ENCODE peak calls at places on chromosomes 6 and 20, in eight cellular contexts. One of them, this sample, is unnamed.

GRCh38 chr20:15674253-15675145 is 898.7 kb downstream of the KIF16B start:
- DNase-seq in non-pigmented ciliary epithelial cell: no peak
- DNase-seq in GM12892: no peak
- DNase-seq in breast epithelium: no peak
- DNase-seq in stimulated activated CD4-positive, alpha-beta T cell treated with anti-CD3 and anti-CD28 coated beads, Interleukin-15, amount 100 ng/mL, for 1 hour: no peak
- DNase-seq in CD4-positive, alpha-beta memory T cell: no peak
- DNase-seq in HCT116: no peak
- DNase-seq in COR-L47: no peak
- DNase-seq in this sample: no peak

GRCh38 chr6:79684821-79685220 is 53.7 kb downstream of the SH3BGRL2 start:
- DNase-seq in non-pigmented ciliary epithelial cell: no peak
- DNase-seq in GM12892: no peak
- DNase-seq in breast epithelium: no peak
- DNase-seq in stimulated activated CD4-positive, alpha-beta T cell treated with anti-CD3 and anti-CD28 coated beads, Interleukin-15, amount 100 ng/mL, for 1 hour: no peak
- DNase-seq in CD4-positive, alpha-beta memory T cell: no peak
- DNase-seq in HCT116: no peak
- DNase-seq in COR-L47: no peak
- DNase-seq in this sample: no peak

GRCh38 chr20:41261260-41261659 is 56.3 kb downstream of the ZHX3 start:
- DNase-seq in non-pigmented ciliary epithelial cell: no peak
- DNase-seq in GM12892: no peak
- DNase-seq in breast epithelium: no peak
- DNase-seq in stimulated activated CD4-positive, alpha-beta T cell treated with anti-CD3 and anti-CD28 coated beads, Interleukin-15, amount 100 ng/mL, for 1 hour: no peak
- DNase-seq in CD4-positive, alpha-beta memory T cell: no peak
- DNase-seq in HCT116: no peak
- DNase-seq in COR-L47: no peak
- DNase-seq in this sample: no peak

GRCh38 chr20:58127731-58128130 is 100.7 kb downstream of the ANKRD60 start:
- DNase-seq in non-pigmented ciliary epithelial cell: peak; percentile 81
- DNase-seq in GM12892: no peak
- DNase-seq in breast epithelium: peak; percentile 94
- DNase-seq in stimulated activated CD4-positive, alpha-beta T cell treated with anti-CD3 and anti-CD28 coated beads, Interleukin-15, amount 100 ng/mL, for 1 hour: no peak
- DNase-seq in CD4-positive, alpha-beta memory T cell: no peak
- DNase-seq in HCT116: peak; percentile 71
- DNase-seq in COR-L47: peak; percentile 95
- DNase-seq in this sample: no peak

GRCh38 chr6:106442351-106442750 is 81.8 kb downstream of the CRYBG1 start:
- DNase-seq in non-pigmented ciliary epithelial cell: no peak
- DNase-seq in GM12892: no peak
- DNase-seq in breast epithelium: no peak
- DNase-seq in stimulated activated CD4-positive, alpha-beta T cell treated with anti-CD3 and anti-CD28 coated beads, Interleukin-15, amount 100 ng/mL, for 1 hour: no peak
- DNase-seq in CD4-positive, alpha-beta memory T cell: no peak
- DNase-seq in HCT116: no peak
- DNase-seq in COR-L47: no peak
- DNase-seq in this sample: no peak

GRCh38 chr20:48335421-48336090 is 492.2 kb downstream of the PREX1 start:
- DNase-seq in non-pigmented ciliary epithelial cell: no peak
- DNase-seq in GM12892: no peak
- DNase-seq in breast epithelium: no peak
- DNase-seq in stimulated activated CD4-positive, alpha-beta T cell treated with anti-CD3 and anti-CD28 coated beads, Interleukin-15, amount 100 ng/mL, for 1 hour: no peak
- DNase-seq in CD4-positive, alpha-beta memory T cell: no peak
- DNase-seq in HCT116: no peak
- DNase-seq in COR-L47: no peak
- DNase-seq in this sample: no peak

GRCh38 chr20:20224806-20225205 is 143.1 kb upstream of the INSM1 start:
- DNase-seq in non-pigmented ciliary epithelial cell: no peak
- DNase-seq in GM12892: no peak
- DNase-seq in breast epithelium: no peak
- DNase-seq in stimulated activated CD4-positive, alpha-beta T cell treated with anti-CD3 and anti-CD28 coated beads, Interleukin-15, amount 100 ng/mL, for 1 hour: no peak
- DNase-seq in CD4-positive, alpha-beta memory T cell: no peak
- DNase-seq in HCT116: no peak
- DNase-seq in COR-L47: peak; percentile 21
- DNase-seq in this sample: no peak

GRCh38 chr6:79525272-79526100 is 11.7 kb downstream of the LCA5 start:
- DNase-seq in non-pigmented ciliary epithelial cell: no peak
- DNase-seq in GM12892: no peak
- DNase-seq in breast epithelium: no peak
- DNase-seq in stimulated activated CD4-positive, alpha-beta T cell treated with anti-CD3 and anti-CD28 coated beads, Interleukin-15, amount 100 ng/mL, for 1 hour: no peak
- DNase-seq in CD4-positive, alpha-beta memory T cell: no peak
- DNase-seq in HCT116: no peak
- DNase-seq in COR-L47: no peak
- DNase-seq in this sample: no peak

GRCh38 chr6:169454204-169454871 is 200.7 kb upstream of the THBS2 start:
- DNase-seq in non-pigmented ciliary epithelial cell: peak; percentile 35
- DNase-seq in GM12892: no peak
- DNase-seq in breast epithelium: peak; percentile 46
- DNase-seq in stimulated activated CD4-positive, alpha-beta T cell treated with anti-CD3 and anti-CD28 coated beads, Interleukin-15, amount 100 ng/mL, for 1 hour: no peak
- DNase-seq in CD4-positive, alpha-beta memory T cell: no peak
- DNase-seq in HCT116: no peak
- DNase-seq in COR-L47: no peak
- DNase-seq in this sample: no peak

GRCh38 chr20:40815156-40816038 is 126.4 kb upstream of the MAFB start:
- DNase-seq in non-pigmented ciliary epithelial cell: no peak
- DNase-seq in GM12892: no peak
- DNase-seq in breast epithelium: no peak
- DNase-seq in stimulated activated CD4-positive, alpha-beta T cell treated with anti-CD3 and anti-CD28 coated beads, Interleukin-15, amount 100 ng/mL, for 1 hour: no peak
- DNase-seq in CD4-positive, alpha-beta memory T cell: no peak
- DNase-seq in HCT116: no peak
- DNase-seq in COR-L47: no peak
- DNase-seq in this sample: no peak

GRCh38 chr20:40568200-40568599 is 120.8 kb downstream of the MAFB start:
- DNase-seq in non-pigmented ciliary epithelial cell: no peak
- DNase-seq in GM12892: no peak
- DNase-seq in breast epithelium: no peak
- DNase-seq in stimulated activated CD4-positive, alpha-beta T cell treated with anti-CD3 and anti-CD28 coated beads, Interleukin-15, amount 100 ng/mL, for 1 hour: no peak
- DNase-seq in CD4-positive, alpha-beta memory T cell: no peak
- DNase-seq in HCT116: no peak
- DNase-seq in COR-L47: no peak
- DNase-seq in this sample: no peak

GRCh38 chr6:64258752-64259151 is 623.1 kb downstream of the PHF3 start:
- DNase-seq in non-pigmented ciliary epithelial cell: no peak
- DNase-seq in GM12892: no peak
- DNase-seq in breast epithelium: no peak
- DNase-seq in stimulated activated CD4-positive, alpha-beta T cell treated with anti-CD3 and anti-CD28 coated beads, Interleukin-15, amount 100 ng/mL, for 1 hour: no peak
- DNase-seq in CD4-positive, alpha-beta memory T cell: no peak
- DNase-seq in HCT116: no peak
- DNase-seq in COR-L47: no peak
- DNase-seq in this sample: no peak

GRCh38 chr20:48613926-48614325 is 213.9 kb downstream of the PREX1 start:
- DNase-seq in non-pigmented ciliary epithelial cell: no peak
- DNase-seq in GM12892: no peak
- DNase-seq in breast epithelium: no peak
- DNase-seq in stimulated activated CD4-positive, alpha-beta T cell treated with anti-CD3 and anti-CD28 coated beads, Interleukin-15, amount 100 ng/mL, for 1 hour: no peak
- DNase-seq in CD4-positive, alpha-beta memory T cell: no peak
- DNase-seq in HCT116: no peak
- DNase-seq in COR-L47: no peak
- DNase-seq in this sample: peak; percentile 24

GRCh38 chr6:130933712-130934200 is 106.5 kb downstream of the SMLR1 start:
- DNase-seq in non-pigmented ciliary epithelial cell: no peak
- DNase-seq in GM12892: no peak
- DNase-seq in breast epithelium: no peak
- DNase-seq in stimulated activated CD4-positive, alpha-beta T cell treated with anti-CD3 and anti-CD28 coated beads, Interleukin-15, amount 100 ng/mL, for 1 hour: no peak
- DNase-seq in CD4-positive, alpha-beta memory T cell: no peak
- DNase-seq in HCT116: no peak
- DNase-seq in COR-L47: no peak
- DNase-seq in this sample: no peak

GRCh38 chr6:15332441-15332840 is 86.6 kb downstream of the JARID2 start:
- DNase-seq in non-pigmented ciliary epithelial cell: no peak
- DNase-seq in GM12892: no peak
- DNase-seq in breast epithelium: no peak
- DNase-seq in stimulated activated CD4-positive, alpha-beta T cell treated with anti-CD3 and anti-CD28 coated beads, Interleukin-15, amount 100 ng/mL, for 1 hour: no peak
- DNase-seq in CD4-positive, alpha-beta memory T cell: no peak
- DNase-seq in HCT116: no peak
- DNase-seq in COR-L47: no peak
- DNase-seq in this sample: no peak

GRCh38 chr20:10558635-10559187 is 115.1 kb downstream of the JAG1 start:
- DNase-seq in non-pigmented ciliary epithelial cell: peak; percentile 99
- DNase-seq in GM12892: no peak
- DNase-seq in breast epithelium: no peak
- DNase-seq in stimulated activated CD4-positive, alpha-beta T cell treated with anti-CD3 and anti-CD28 coated beads, Interleukin-15, amount 100 ng/mL, for 1 hour: no peak
- DNase-seq in CD4-positive, alpha-beta memory T cell: peak; percentile 31
- DNase-seq in HCT116: no peak
- DNase-seq in COR-L47: no peak
- DNase-seq in this sample: no peak

GRCh38 chr6:88311561-88311960 is 145.4 kb upstream of the CNR1 start:
- DNase-seq in non-pigmented ciliary epithelial cell: no peak
- DNase-seq in GM12892: no peak
- DNase-seq in breast epithelium: no peak
- DNase-seq in stimulated activated CD4-positive, alpha-beta T cell treated with anti-CD3 and anti-CD28 coated beads, Interleukin-15, amount 100 ng/mL, for 1 hour: no peak
- DNase-seq in CD4-positive, alpha-beta memory T cell: no peak
- DNase-seq in HCT116: no peak
- DNase-seq in COR-L47: no peak
- DNase-seq in this sample: peak; percentile 55

GRCh38 chr6:75210885-75211739 is 5.3 kb upstream of the COL12A1 start:
- DNase-seq in non-pigmented ciliary epithelial cell: no peak
- DNase-seq in GM12892: no peak
- DNase-seq in breast epithelium: no peak
- DNase-seq in stimulated activated CD4-positive, alpha-beta T cell treated with anti-CD3 and anti-CD28 coated beads, Interleukin-15, amount 100 ng/mL, for 1 hour: no peak
- DNase-seq in CD4-positive, alpha-beta memory T cell: peak; percentile 54
- DNase-seq in HCT116: no peak
- DNase-seq in COR-L47: peak; percentile 61
- DNase-seq in this sample: no peak

GRCh38 chr6:32244946-32245398 is 21.1 kb upstream of the NOTCH4 start:
- DNase-seq in non-pigmented ciliary epithelial cell: no peak
- DNase-seq in GM12892: peak; percentile 75
- DNase-seq in breast epithelium: peak; percentile 72
- DNase-seq in stimulated activated CD4-positive, alpha-beta T cell treated with anti-CD3 and anti-CD28 coated beads, Interleukin-15, amount 100 ng/mL, for 1 hour: peak; percentile 47
- DNase-seq in CD4-positive, alpha-beta memory T cell: peak; percentile 52
- DNase-seq in HCT116: peak; percentile 56
- DNase-seq in COR-L47: peak; percentile 31
- DNase-seq in this sample: peak; percentile 90

GRCh38 chr6:111551521-111552231 is 54.0 kb downstream of the TRAF3IP2 start:
- DNase-seq in non-pigmented ciliary epithelial cell: no peak
- DNase-seq in GM12892: no peak
- DNase-seq in breast epithelium: peak; percentile 73
- DNase-seq in stimulated activated CD4-positive, alpha-beta T cell treated with anti-CD3 and anti-CD28 coated beads, Interleukin-15, amount 100 ng/mL, for 1 hour: no peak
- DNase-seq in CD4-positive, alpha-beta memory T cell: no peak
- DNase-seq in HCT116: no peak
- DNase-seq in COR-L47: peak; percentile 89
- DNase-seq in this sample: peak; percentile 77

GRCh38 chr6:40931927-40932326 is 107.1 kb downstream of the UNC5CL start:
- DNase-seq in non-pigmented ciliary epithelial cell: no peak
- DNase-seq in GM12892: no peak
- DNase-seq in breast epithelium: no peak
- DNase-seq in stimulated activated CD4-positive, alpha-beta T cell treated with anti-CD3 and anti-CD28 coated beads, Interleukin-15, amount 100 ng/mL, for 1 hour: no peak
- DNase-seq in CD4-positive, alpha-beta memory T cell: no peak
- DNase-seq in HCT116: no peak
- DNase-seq in COR-L47: no peak
- DNase-seq in this sample: no peak

GRCh38 chr20:45254867-45255266 is 503 bp upstream of the SLPI start:
- DNase-seq in non-pigmented ciliary epithelial cell: no peak
- DNase-seq in GM12892: no peak
- DNase-seq in breast epithelium: no peak
- DNase-seq in stimulated activated CD4-positive, alpha-beta T cell treated with anti-CD3 and anti-CD28 coated beads, Interleukin-15, amount 100 ng/mL, for 1 hour: no peak
- DNase-seq in CD4-positive, alpha-beta memory T cell: no peak
- DNase-seq in HCT116: no peak
- DNase-seq in COR-L47: no peak
- DNase-seq in this sample: no peak

GRCh38 chr6:2221724-2222274 is 23.6 kb downstream of the GMDS start:
- DNase-seq in non-pigmented ciliary epithelial cell: no peak
- DNase-seq in GM12892: peak; percentile 43
- DNase-seq in breast epithelium: no peak
- DNase-seq in stimulated activated CD4-positive, alpha-beta T cell treated with anti-CD3 and anti-CD28 coated beads, Interleukin-15, amount 100 ng/mL, for 1 hour: no peak
- DNase-seq in CD4-positive, alpha-beta memory T cell: no peak
- DNase-seq in HCT116: no peak
- DNase-seq in COR-L47: no peak
- DNase-seq in this sample: no peak

GRCh38 chr20:8860011-8860495 is 208.8 kb upstream of the PLCB4 start:
- DNase-seq in non-pigmented ciliary epithelial cell: peak; percentile 91
- DNase-seq in GM12892: no peak
- DNase-seq in breast epithelium: no peak
- DNase-seq in stimulated activated CD4-positive, alpha-beta T cell treated with anti-CD3 and anti-CD28 coated beads, Interleukin-15, amount 100 ng/mL, for 1 hour: no peak
- DNase-seq in CD4-positive, alpha-beta memory T cell: no peak
- DNase-seq in HCT116: no peak
- DNase-seq in COR-L47: no peak
- DNase-seq in this sample: no peak

GRCh38 chr6:125307150-125307838 is 5.5 kb upstream of the HDDC2 start:
- DNase-seq in non-pigmented ciliary epithelial cell: no peak
- DNase-seq in GM12892: no peak
- DNase-seq in breast epithelium: no peak
- DNase-seq in stimulated activated CD4-positive, alpha-beta T cell treated with anti-CD3 and anti-CD28 coated beads, Interleukin-15, amount 100 ng/mL, for 1 hour: no peak
- DNase-seq in CD4-positive, alpha-beta memory T cell: no peak
- DNase-seq in HCT116: no peak
- DNase-seq in COR-L47: no peak
- DNase-seq in this sample: no peak

GRCh38 chr6:52522655-52523054 is 54.2 kb downstream of the TRAM2 start:
- DNase-seq in non-pigmented ciliary epithelial cell: no peak
- DNase-seq in GM12892: no peak
- DNase-seq in breast epithelium: no peak
- DNase-seq in stimulated activated CD4-positive, alpha-beta T cell treated with anti-CD3 and anti-CD28 coated beads, Interleukin-15, amount 100 ng/mL, for 1 hour: no peak
- DNase-seq in CD4-positive, alpha-beta memory T cell: no peak
- DNase-seq in HCT116: no peak
- DNase-seq in COR-L47: no peak
- DNase-seq in this sample: no peak

GRCh38 chr6:115618311-115618710 is 442.4 kb downstream of the FRK start:
- DNase-seq in non-pigmented ciliary epithelial cell: no peak
- DNase-seq in GM12892: no peak
- DNase-seq in breast epithelium: no peak
- DNase-seq in stimulated activated CD4-positive, alpha-beta T cell treated with anti-CD3 and anti-CD28 coated beads, Interleukin-15, amount 100 ng/mL, for 1 hour: no peak
- DNase-seq in CD4-positive, alpha-beta memory T cell: no peak
- DNase-seq in HCT116: no peak
- DNase-seq in COR-L47: no peak
- DNase-seq in this sample: no peak